ENCODE peak calls at places on chromosome 16, in five cellular contexts. One of them, this sample, is unnamed.

GRCh38 chr16:73015612-73016487 is 32.1 kb downstream of the ZFHX3 start:
- DNase-seq in OCI-LY7: no peak
- DNase-seq in MM.1S: no peak
- DNase-seq in Peyer's patch: no peak
- DNase-seq in heart left ventricle: no peak
- DNase-seq in this sample: peak

GRCh38 chr16:10754941-10755340 is 11.3 kb downstream of the NUBP1 start:
- DNase-seq in MM.1S: no peak
- DNase-seq in heart left ventricle: no peak
- DNase-seq in Peyer's patch: no peak
- DNase-seq in OCI-LY7: no peak
- DNase-seq in this sample: no peak

GRCh38 chr16:56510544-56510943 is 9.3 kb downstream of the BBS2 start:
- DNase-seq in OCI-LY7: no peak
- DNase-seq in Peyer's patch: no peak
- DNase-seq in MM.1S: no peak
- DNase-seq in heart left ventricle: no peak
- DNase-seq in this sample: no peak

GRCh38 chr16:85768225-85768624 is 17.3 kb upstream of the C16orf74 start:
- DNase-seq in OCI-LY7: no peak
- DNase-seq in heart left ventricle: no peak
- DNase-seq in MM.1S: no peak
- DNase-seq in Peyer's patch: no peak
- DNase-seq in this sample: no peak

GRCh38 chr16:19429271-19429670 is 11.6 kb downstream of the TMC5 start:
- DNase-seq in OCI-LY7: no peak
- DNase-seq in Peyer's patch: no peak
- DNase-seq in MM.1S: no peak
- DNase-seq in heart left ventricle: no peak
- DNase-seq in this sample: no peak

GRCh38 chr16:12626411-12626810 is 177.3 kb downstream of the CPPED1 start:
- DNase-seq in OCI-LY7: no peak
- DNase-seq in Peyer's patch: no peak
- DNase-seq in MM.1S: no peak
- DNase-seq in heart left ventricle: no peak
- DNase-seq in this sample: no peak

GRCh38 chr16:73847090-73847489 is 449.5 kb upstream of the PSMD7 start:
- DNase-seq in Peyer's patch: no peak
- DNase-seq in MM.1S: no peak
- DNase-seq in OCI-LY7: no peak
- DNase-seq in heart left ventricle: no peak
- DNase-seq in this sample: no peak

GRCh38 chr16:3321802-3322201 is 16.5 kb downstream of the ZNF75A start:
- DNase-seq in Peyer's patch: no peak
- DNase-seq in OCI-LY7: no peak
- DNase-seq in MM.1S: no peak
- DNase-seq in heart left ventricle: no peak
- DNase-seq in this sample: no peak

GRCh38 chr16:72961115-72961832 is 86.7 kb downstream of the ZFHX3 start:
- DNase-seq in MM.1S: no peak
- DNase-seq in heart left ventricle: no peak
- DNase-seq in OCI-LY7: no peak
- DNase-seq in Peyer's patch: no peak
- DNase-seq in this sample: no peak

GRCh38 chr16:86396918-86397317 is 113.4 kb upstream of the FOXF1 start:
- DNase-seq in Peyer's patch: no peak
- DNase-seq in heart left ventricle: no peak
- DNase-seq in MM.1S: no peak
- DNase-seq in OCI-LY7: no peak
- DNase-seq in this sample: no peak

GRCh38 chr16:86046901-86047300 is 147.9 kb downstream of the IRF8 start:
- DNase-seq in Peyer's patch: no peak
- DNase-seq in OCI-LY7: no peak
- DNase-seq in MM.1S: no peak
- DNase-seq in heart left ventricle: no peak
- DNase-seq in this sample: no peak

GRCh38 chr16:71687853-71688252 is 36.6 kb downstream of the PHLPP2 start:
- DNase-seq in heart left ventricle: no peak
- DNase-seq in Peyer's patch: no peak
- DNase-seq in MM.1S: no peak
- DNase-seq in OCI-LY7: no peak
- DNase-seq in this sample: no peak

GRCh38 chr16:11225677-11226549 is 30.1 kb downstream of the SOCS1 start:
- DNase-seq in Peyer's patch: no peak
- DNase-seq in MM.1S: no peak
- DNase-seq in OCI-LY7: no peak
- DNase-seq in heart left ventricle: no peak
- DNase-seq in this sample: peak

GRCh38 chr16:75294773-75295172 is 43.3 kb upstream of the BCAR1 start:
- DNase-seq in MM.1S: no peak
- DNase-seq in OCI-LY7: no peak
- DNase-seq in Peyer's patch: no peak
- DNase-seq in heart left ventricle: no peak
- DNase-seq in this sample: no peak

GRCh38 chr16:19166500-19166899 is 1.5 kb upstream of the SYT17 start:
- DNase-seq in Peyer's patch: no peak
- DNase-seq in OCI-LY7: no peak
- DNase-seq in heart left ventricle: no peak
- DNase-seq in MM.1S: no peak
- DNase-seq in this sample: no peak

GRCh38 chr16:52252680-52253079 is 294.3 kb downstream of the TOX3 start:
- DNase-seq in Peyer's patch: no peak
- DNase-seq in MM.1S: no peak
- DNase-seq in heart left ventricle: no peak
- DNase-seq in OCI-LY7: no peak
- DNase-seq in this sample: no peak

GRCh38 chr16:78444-79145 is 570 bp downstream of the MPG start:
- DNase-seq in heart left ventricle: peak
- DNase-seq in Peyer's patch: no peak
- DNase-seq in MM.1S: peak
- DNase-seq in OCI-LY7: peak
- DNase-seq in this sample: peak

GRCh38 chr16:11020792-11021440 is 76.6 kb downstream of the CLEC16A start:
- DNase-seq in OCI-LY7: no peak
- DNase-seq in MM.1S: no peak
- DNase-seq in heart left ventricle: no peak
- DNase-seq in Peyer's patch: no peak
- DNase-seq in this sample: no peak

GRCh38 chr16:31508706-31509523 is 724 bp upstream of the RUSF1 start:
- DNase-seq in MM.1S: no peak
- DNase-seq in Peyer's patch: no peak
- DNase-seq in OCI-LY7: no peak
- DNase-seq in heart left ventricle: no peak
- DNase-seq in this sample: no peak

GRCh38 chr16:20851601-20852000 is 45.3 kb downstream of the REXO5 start:
- DNase-seq in Peyer's patch: peak
- DNase-seq in OCI-LY7: no peak
- DNase-seq in heart left ventricle: peak
- DNase-seq in MM.1S: no peak
- DNase-seq in this sample: no peak

GRCh38 chr16:84810518-84811273 is 9.1 kb upstream of the CRISPLD2 start:
- DNase-seq in heart left ventricle: no peak
- DNase-seq in MM.1S: peak
- DNase-seq in OCI-LY7: no peak
- DNase-seq in Peyer's patch: no peak
- DNase-seq in this sample: peak

GRCh38 chr16:14193316-14193871 is 122.3 kb downstream of the MRTFB start:
- DNase-seq in Peyer's patch: peak
- DNase-seq in heart left ventricle: no peak
- DNase-seq in OCI-LY7: peak
- DNase-seq in MM.1S: peak
- DNase-seq in this sample: peak

GRCh38 chr16:11379420-11379819 is 34.2 kb downstream of the RMI2 start:
- DNase-seq in MM.1S: no peak
- DNase-seq in heart left ventricle: no peak
- DNase-seq in OCI-LY7: no peak
- DNase-seq in Peyer's patch: no peak
- DNase-seq in this sample: peak

GRCh38 chr16:66936889-66937554 is 1.7 kb downstream of the CES2 start:
- DNase-seq in OCI-LY7: no peak
- DNase-seq in Peyer's patch: no peak
- DNase-seq in heart left ventricle: no peak
- DNase-seq in MM.1S: no peak
- DNase-seq in this sample: no peak
- H3K4me3 ChIP-seq in OCI-LY7: no peak
- H3K4me3 ChIP-seq in Peyer's patch: peak
- H3K4me3 ChIP-seq in heart left ventricle: no peak
- H3K4me3 ChIP-seq in MM.1S: no peak
- H3K4me3 ChIP-seq in this sample: no peak

GRCh38 chr16:55494994-55495421 is 13.9 kb upstream of the LPCAT2 start:
- DNase-seq in heart left ventricle: peak
- DNase-seq in OCI-LY7: no peak
- DNase-seq in Peyer's patch: no peak
- DNase-seq in MM.1S: no peak
- DNase-seq in this sample: no peak
- TF ChIP-seq CTCF in heart left ventricle: peak
- TF ChIP-seq CTCF in OCI-LY7: no peak
- TF ChIP-seq CTCF in Peyer's patch: no peak
- TF ChIP-seq CTCF in MM.1S: peak
- TF ChIP-seq CTCF in this sample: no peak

DNA sequence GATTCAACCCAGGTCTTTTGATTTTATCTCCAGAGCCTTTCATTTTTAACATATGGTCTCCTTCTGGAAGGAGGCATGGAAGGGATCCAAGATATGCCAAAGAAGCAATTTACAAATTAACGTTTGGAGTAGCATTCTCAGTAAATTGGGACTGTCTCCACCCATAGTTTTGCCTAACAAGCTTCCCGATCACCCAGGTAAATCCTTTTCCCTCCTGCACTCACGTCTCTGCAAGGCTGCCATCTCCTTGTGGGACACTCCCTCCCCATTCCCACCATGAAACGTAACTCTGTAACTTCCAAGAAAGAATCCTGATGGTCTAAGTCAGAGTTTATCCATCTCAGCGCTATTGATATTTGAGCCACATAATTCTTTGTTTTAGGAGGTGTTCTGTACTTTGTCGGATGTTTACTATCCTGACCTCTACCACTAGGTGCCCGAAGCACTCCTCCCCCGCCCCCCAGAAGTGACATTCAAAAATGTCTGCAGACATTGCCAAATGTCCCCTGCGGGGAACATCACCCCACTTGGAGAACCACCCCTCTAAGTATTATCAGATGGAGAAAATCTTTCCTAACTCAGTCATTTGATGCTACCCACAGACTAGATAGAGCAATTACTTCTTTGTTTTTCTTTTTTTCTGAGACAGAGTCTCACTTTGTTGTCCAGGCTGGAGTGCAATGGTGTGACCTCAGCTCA is 32.9 kb upstream of the NFAT5 start:
- DNase-seq in heart left ventricle: no peak
- DNase-seq in MM.1S: no peak
- DNase-seq in OCI-LY7: no peak
- DNase-seq in Peyer's patch: no peak
- DNase-seq in this sample: no peak
- H3K4me3 ChIP-seq in heart left ventricle: no peak
- H3K4me3 ChIP-seq in MM.1S: no peak
- H3K4me3 ChIP-seq in OCI-LY7: no peak
- H3K4me3 ChIP-seq in Peyer's patch: no peak
- H3K4me3 ChIP-seq in this sample: no peak

DNA sequence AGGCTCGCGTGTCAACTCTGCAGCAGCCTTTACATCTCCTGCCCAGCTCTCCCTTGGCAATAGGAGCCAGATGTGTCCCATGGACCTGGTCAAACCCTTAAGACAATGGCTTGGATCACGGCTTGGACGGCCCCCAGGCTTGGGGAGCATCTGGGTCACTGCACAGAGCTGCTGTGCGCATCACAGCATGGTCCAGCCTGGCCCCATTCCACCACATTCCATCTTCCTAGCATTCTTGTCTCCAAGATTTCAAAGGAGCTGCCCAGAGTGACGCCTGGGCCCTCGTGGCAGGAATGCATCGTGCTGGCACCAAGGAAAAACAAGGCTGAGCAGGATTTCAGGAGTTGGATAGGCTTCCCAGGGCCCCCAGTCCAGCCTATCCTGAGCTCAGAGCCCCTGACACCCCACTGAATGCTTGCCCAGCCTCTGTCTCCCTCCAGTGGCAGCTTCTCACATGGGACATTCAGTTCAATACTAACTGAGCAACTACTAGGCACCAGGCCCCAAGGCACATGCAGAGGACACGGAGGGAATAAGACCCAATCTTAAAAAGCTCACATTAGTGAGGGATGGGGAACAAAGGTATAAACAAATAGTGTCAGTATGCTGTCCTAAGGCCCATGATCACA is 34.3 kb downstream of the TK2 start:
- DNase-seq in MM.1S: peak
- DNase-seq in Peyer's patch: peak
- DNase-seq in OCI-LY7: peak
- DNase-seq in heart left ventricle: no peak
- DNase-seq in this sample: peak
- TF ChIP-seq CTCF in MM.1S: peak
- TF ChIP-seq CTCF in Peyer's patch: no peak
- TF ChIP-seq CTCF in OCI-LY7: peak
- TF ChIP-seq CTCF in heart left ventricle: peak
- TF ChIP-seq CTCF in this sample: peak

GRCh38 chr16:81493755-81494433 is 49.3 kb downstream of the CMIP start:
- DNase-seq in heart left ventricle: no peak
- DNase-seq in OCI-LY7: no peak
- DNase-seq in MM.1S: no peak
- DNase-seq in Peyer's patch: no peak
- DNase-seq in this sample: no peak
- H3K4me3 ChIP-seq in heart left ventricle: no peak
- H3K4me3 ChIP-seq in OCI-LY7: no peak
- H3K4me3 ChIP-seq in MM.1S: no peak
- H3K4me3 ChIP-seq in Peyer's patch: no peak
- H3K4me3 ChIP-seq in this sample: no peak

GRCh38 chr16:66266436-66267286 is 99.8 kb upstream of the CDH5 start:
- DNase-seq in MM.1S: no peak
- DNase-seq in OCI-LY7: no peak
- DNase-seq in heart left ventricle: peak
- DNase-seq in Peyer's patch: peak
- DNase-seq in this sample: no peak
- TF ChIP-seq CTCF in MM.1S: no peak
- TF ChIP-seq CTCF in OCI-LY7: no peak
- TF ChIP-seq CTCF in heart left ventricle: no peak
- TF ChIP-seq CTCF in Peyer's patch: no peak
- TF ChIP-seq CTCF in this sample: no peak